ENCODE peak calls at places on chromosomes 1 and 21, in ten cellular contexts. K is stimulated activated CD8-positive, alpha-beta memory T cell treated with anti-CD3 and anti-CD28 coated beads, Interleukin-4, amount 100 ng/mL, for 24 hours; X is CD4-positive, alpha-beta memory T cell; L is amniotic stem cell; D is HT1080; A is ACHN; G is fibroblast of mammary gland; W is iPS-NIHi11; T is H9; E is ELF-1. M is an unnamed sample.

GRCh38 chr1:3656450-3657095 is 4.3 kb downstream of the TP73 start:
- DNase-seq in K (no peak), X (no peak), L (no peak), D (no peak), A (no peak), G (no peak), W (no peak), T (no peak), E (no peak), M (peak)

GRCh38 chr1:74689800-74690696 is 16.5 kb upstream of the ERICH3 start:
- DNase-seq in K (no peak), X (peak), L (peak), D (peak), A (peak), G (peak), W (peak), T (peak), E (peak), M (peak)

GRCh38 chr1:65420590-65421340 is at the start of the genes LEPR and LEPROT:
- DNase-seq in K (no peak), X (no peak), L (no peak), D (no peak), A (peak), G (no peak), W (no peak), T (no peak), E (peak), M (no peak)

GRCh38 chr1:218658294-218658693 is 313.2 kb downstream of the TGFB2 start:
- DNase-seq in K (no peak), X (no peak), L (no peak), D (no peak), A (peak), G (no peak), W (no peak), T (no peak), E (no peak), M (no peak)

GRCh38 chr1:203548917-203549708 is 55.2 kb downstream of the OPTC start:
- DNase-seq in K (no peak), X (no peak), L (no peak), D (no peak), A (no peak), G (peak), W (peak), T (peak), E (peak), M (peak)

GRCh38 chr1:67863637-67864036 is 30.4 kb upstream of the GNG12 start:
- DNase-seq in K (no peak), X (no peak), L (no peak), D (no peak), A (no peak), G (no peak), W (no peak), T (no peak), E (no peak), M (no peak)

GRCh38 chr21:43315244-43316137 is 111.4 kb downstream of the SIK1 start:
- DNase-seq in K (no peak), X (peak), L (no peak), D (no peak), A (no peak), G (no peak), W (no peak), T (no peak), E (no peak), M (no peak)

GRCh38 chr1:156624814-156625435 is 5.7 kb downstream of the HAPLN2 start:
- DNase-seq in K (no peak), X (no peak), L (no peak), D (no peak), A (no peak), G (no peak), W (no peak), T (no peak), E (peak), M (peak)

GRCh38 chr21:26137379-26138060 is 33.0 kb downstream of the APP start:
- DNase-seq in K (no peak), X (no peak), L (no peak), D (no peak), A (no peak), G (peak), W (no peak), T (no peak), E (no peak), M (no peak)

GRCh38 chr1:193676996-193677569 is 490.7 kb upstream of the B3GALT2 start:
- DNase-seq in K (no peak), X (no peak), L (no peak), D (peak), A (no peak), G (no peak), W (no peak), T (no peak), E (no peak), M (no peak)

GRCh38 chr1:158400901-158401300 is 1.6 kb upstream of the OR10T2 start:
- DNase-seq in K (no peak), X (no peak), L (no peak), D (no peak), A (no peak), G (no peak), W (no peak), T (no peak), E (no peak), M (no peak)

GRCh38 chr1:63593887-63594617 is 841 bp downstream of the PGM1 start:
- DNase-seq in K (peak), X (peak), L (no peak), D (peak), A (peak), G (peak), W (peak), T (peak), E (peak), M (peak)

GRCh38 chr1:21781971-21782867 is 730 bp downstream of the USP48 start:
- DNase-seq in K (peak), X (peak), L (peak), D (peak), A (peak), G (peak), W (peak), T (peak), E (no peak), M (no peak)

GRCh38 chr1:225811622-225812487 is 1.9 kb downstream of the EPHX1 start:
- DNase-seq in K (no peak), X (no peak), L (no peak), D (no peak), A (peak), G (no peak), W (peak), T (peak), E (peak), M (peak)

GRCh38 chr1:109832935-109833334 is 69.2 kb upstream of the EPS8L3 start:
- DNase-seq in K (no peak), X (no peak), L (no peak), D (no peak), A (no peak), G (no peak), W (no peak), T (peak), E (no peak), M (no peak)

GRCh38 chr21:21101911-21102310 is 103.7 kb downstream of the NCAM2 start:
- DNase-seq in K (no peak), X (no peak), L (no peak), D (peak), A (peak), G (peak), W (peak), T (peak), E (peak), M (peak)

GRCh38 chr1:225469051-225469450 is 41.2 kb upstream of the LBR start:
- DNase-seq in K (no peak), X (no peak), L (no peak), D (no peak), A (no peak), G (no peak), W (no peak), T (peak), E (peak), M (no peak)

GRCh38 chr1:17892225-17892624 is 137.1 kb downstream of the ACTL8 start:
- DNase-seq in K (no peak), X (no peak), L (no peak), D (no peak), A (no peak), G (no peak), W (no peak), T (no peak), E (no peak), M (no peak)

GRCh38 chr1:179083031-179083345 is 1.1 kb downstream of the TOR3A start:
- DNase-seq in K (no peak), X (peak), L (no peak), D (peak), A (no peak), G (no peak), W (no peak), T (no peak), E (no peak), M (no peak)

M was measured in WTC11.